ENCODE peak calls at places on chromosomes 6 and 20, in five cellular contexts. W is H1, N is HCT116, I is SK-N-SH, B is GM12878. S is an unnamed sample.

GRCh38 chr6:86937219-86938079 is at the start of gene HTR1E:
- DNase-seq in B (no peak), W (peak), I (peak), N (peak), S (peak)

GRCh38 chr6:95815389-95816056 is 200.3 kb upstream of the FUT9 start:
- DNase-seq in N (no peak), W (no peak), I (no peak), B (no peak), S (peak)

GRCh38 chr20:51042657-51043247 is 19.8 kb upstream of the KCNG1 start:
- DNase-seq in B (no peak), W (peak), I (no peak), N (peak), S (peak)

GRCh38 chr20:52313335-52313963 is 121.9 kb upstream of the ZFP64 start:
- DNase-seq in B (no peak), N (peak), I (peak), W (no peak), S (peak)

GRCh38 chr20:4134861-4135379 is 119.6 kb upstream of the RNF24 start:
- DNase-seq in B (no peak), W (no peak), I (no peak), N (no peak), S (no peak)

GRCh38 chr6:138957484-138957883 is 30.6 kb downstream of the REPS1 start:
- DNase-seq in N (no peak), I (no peak), W (no peak), B (no peak), S (no peak)

GRCh38 chr6:15791401-15792137 is 128.7 kb upstream of the DTNBP1 start:
- DNase-seq in N (no peak), B (no peak), W (no peak), I (no peak), S (peak)

GRCh38 chr6:147936703-147937102 is 405.9 kb upstream of the SASH1 start:
- DNase-seq in I (no peak), W (no peak), N (no peak), B (no peak), S (no peak)

GRCh38 chr6:87832025-87832825 is 130.2 kb upstream of the AKIRIN2 start:
- DNase-seq in W (no peak), I (peak), N (no peak), B (peak), S (no peak)

GRCh38 chr6:54307412-54308036 is 717 bp upstream of the TINAG start:
- DNase-seq in I (no peak), W (no peak), B (peak), N (no peak), S (peak)

GRCh38 chr6:36350082-36350481 is 13.4 kb upstream of the BNIP5 start:
- DNase-seq in N (no peak), W (no peak), B (no peak), I (no peak), S (no peak)

GRCh38 chr6:6547111-6547879 is 41.2 kb upstream of the LY86 start:
- DNase-seq in B (peak), W (peak), I (peak), N (peak), S (peak)

GRCh38 chr6:132511159-132511835 is 1.6 kb downstream of the STX7 start:
- DNase-seq in N (no peak), I (no peak), W (no peak), B (no peak), S (peak)

GRCh38 chr20:3090565-3090964 is 6.0 kb upstream of the AVP start:
- DNase-seq in N (no peak), B (no peak), W (no peak), I (no peak), S (no peak)

GRCh38 chr20:62924567-62925419 is 1.5 kb downstream of the DIDO1 start:
- DNase-seq in B (no peak), I (peak), W (no peak), N (no peak), S (peak)

GRCh38 chr6:41551086-41551702 is 5.0 kb downstream of the FOXP4 start:
- DNase-seq in B (no peak), N (no peak), I (no peak), W (no peak), S (no peak)

GRCh38 chr20:21564127-21564773 is 50.4 kb upstream of the NKX2-2 start:
- DNase-seq in W (no peak), N (no peak), I (peak), B (no peak), S (peak)

GRCh38 chr20:17747431-17747846 is 47.7 kb downstream of the BANF2 start:
- DNase-seq in B (no peak), N (peak), W (no peak), I (no peak), S (peak)

GRCh38 chr6:121285041-121285440 is 49.2 kb downstream of the TBC1D32 start:
- DNase-seq in I (no peak), N (no peak), W (no peak), B (no peak), S (no peak)
- TF ChIP-seq YY1 in I (no peak), N (no peak), W (no peak), B (no peak), S (no peak)

GRCh38 chr20:58900292-58900931 is 47.9 kb downstream of the GNAS start:
- DNase-seq in N (no peak), I (no peak), W (no peak), B (no peak), S (no peak)
- TF ChIP-seq YY1 in N (no peak), I (no peak), W (no peak), B (no peak), S (no peak)

GRCh38 chr6:159819932-159820640 is 20.0 kb downstream of the PNLDC1 start:
- DNase-seq in I (no peak), B (no peak), N (no peak), W (no peak), S (no peak)
- TF ChIP-seq YY1 in I (no peak), B (no peak), N (no peak), W (no peak), S (no peak)

DNA sequence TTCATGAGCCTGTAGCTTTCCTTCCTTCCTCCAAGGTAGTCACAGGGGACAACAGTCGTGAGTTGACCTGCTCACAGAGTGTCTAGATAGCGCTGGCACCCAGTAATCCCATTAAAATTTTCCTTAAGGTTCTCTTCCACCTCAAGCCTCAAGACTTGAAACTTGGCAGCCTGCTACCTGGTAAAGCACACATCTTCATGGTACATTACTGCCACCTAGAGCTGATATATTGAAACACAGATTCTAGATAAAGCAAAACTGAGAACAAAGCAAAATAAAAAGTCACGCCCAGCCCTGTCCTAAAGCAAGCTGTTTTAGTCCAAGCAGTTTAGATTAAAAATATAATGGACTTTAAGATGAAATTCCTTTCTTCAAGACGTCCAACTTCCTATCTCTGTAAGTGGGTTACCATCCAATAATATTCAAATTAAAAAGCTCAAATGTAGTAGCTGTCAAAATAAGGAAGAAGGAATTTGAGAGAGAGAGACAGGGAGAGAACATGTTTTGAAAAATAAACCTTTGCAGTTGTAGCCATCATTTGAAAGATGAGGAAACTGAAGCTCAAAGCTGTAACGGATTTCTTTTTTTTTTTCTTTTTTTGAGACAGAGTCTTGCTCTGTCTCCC is 50.7 kb upstream of the CD83 start:
- DNase-seq in B (no peak), I (peak), N (peak), W (no peak), S (peak)
- TF ChIP-seq YY1 in B (no peak), I (no peak), N (no peak), W (no peak), S (no peak)

DNA sequence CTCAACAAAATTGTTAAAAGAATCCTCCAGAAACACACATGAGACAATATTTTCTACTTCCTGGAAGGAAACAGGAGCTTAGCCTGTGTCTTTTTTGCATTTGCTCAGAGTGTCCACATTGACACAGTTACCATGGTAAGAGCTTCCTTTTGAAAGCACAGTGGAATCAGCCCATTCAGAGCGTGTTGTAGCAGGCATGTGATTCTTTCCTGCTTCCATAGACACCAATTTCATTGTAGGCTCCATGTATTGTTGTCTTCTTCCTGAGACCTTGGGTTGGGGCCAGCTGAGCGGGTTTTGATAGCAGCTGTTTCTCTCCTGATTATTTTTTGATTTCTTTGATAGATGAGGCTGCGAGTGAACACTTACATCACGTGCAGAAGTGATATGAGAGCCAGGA is 44.9 kb upstream of the PXDC1 start:
- DNase-seq in I (no peak), N (no peak), W (no peak), B (no peak), S (no peak)
- TF ChIP-seq YY1 in I (no peak), N (no peak), W (no peak), B (no peak), S (no peak)

DNA sequence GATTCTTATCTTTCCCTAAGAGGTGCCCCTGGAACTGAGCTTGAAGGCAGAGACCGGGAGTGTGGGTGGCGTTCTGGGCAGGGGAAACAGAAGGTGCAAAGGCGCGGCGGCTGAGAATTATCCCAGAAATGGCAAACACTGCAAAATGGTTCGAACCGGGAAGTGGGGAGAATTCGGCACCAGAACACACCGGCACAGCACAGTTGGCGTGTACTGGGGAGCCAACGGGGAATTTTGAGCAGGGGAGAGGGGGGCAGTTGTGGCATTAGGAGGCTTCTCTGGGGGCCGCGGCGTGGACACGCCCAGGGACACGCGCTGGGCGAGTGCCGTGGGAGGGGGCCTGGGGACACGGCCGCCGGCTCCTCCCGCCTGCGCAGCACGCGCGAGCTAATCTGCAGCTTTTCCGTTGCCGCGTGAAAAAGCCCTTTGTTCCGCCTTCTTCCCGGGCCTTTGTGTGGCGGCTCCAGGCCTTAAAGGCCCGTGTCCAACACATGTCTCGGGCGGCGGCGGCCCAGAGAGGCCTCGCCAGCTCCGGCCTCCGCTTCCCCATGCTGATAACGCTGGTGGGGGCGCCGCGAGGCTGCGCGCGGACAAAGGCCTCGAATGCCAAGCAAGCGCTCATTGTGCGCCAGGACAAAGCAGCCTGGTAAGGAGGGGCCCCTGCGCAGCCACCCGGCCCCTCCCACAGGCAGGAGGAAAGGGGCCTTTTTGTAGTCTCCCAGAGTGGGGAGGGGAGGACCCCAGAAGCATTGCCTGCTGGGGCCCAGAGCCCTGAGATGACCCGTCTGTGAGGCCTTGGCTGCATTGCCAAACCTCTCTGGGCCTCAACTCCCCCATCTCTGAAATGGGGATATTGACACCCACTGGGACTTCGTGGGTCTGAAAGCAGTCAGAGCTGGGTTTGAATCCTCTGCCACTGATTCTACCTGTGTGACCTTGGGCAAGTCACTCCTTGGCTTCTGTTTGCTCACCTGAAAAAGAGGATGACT is 82.8 kb downstream of the CD40 start:
- DNase-seq in B (no peak), N (no peak), W (no peak), I (no peak), S (no peak)
- TF ChIP-seq YY1 in B (no peak), N (no peak), W (no peak), I (no peak), S (no peak)

DNA sequence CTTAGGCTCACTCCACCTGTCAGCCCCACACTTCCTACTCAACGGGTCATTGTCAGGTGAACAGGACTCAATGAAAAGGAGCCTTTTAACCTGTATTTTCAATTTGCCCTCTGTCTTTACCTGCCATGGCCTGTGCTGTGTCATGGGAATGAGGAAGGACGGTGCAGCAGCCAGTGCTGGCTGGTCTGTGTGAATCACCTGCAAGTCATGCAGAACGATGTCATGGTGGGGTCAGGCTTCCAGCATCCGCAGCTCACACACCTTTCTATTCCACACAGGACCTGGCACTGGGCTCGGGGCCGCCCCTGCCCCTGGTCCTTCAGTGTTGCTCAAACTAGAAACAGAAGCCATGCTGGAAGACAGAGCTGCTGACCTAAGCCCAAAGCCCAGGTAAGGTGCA is 188.7 kb upstream of the GMDS start:
- DNase-seq in I (no peak), B (no peak), W (no peak), N (peak), S (no peak)
- TF ChIP-seq YY1 in I (no peak), B (no peak), W (no peak), N (peak), S (no peak)

S was measured in HepG2.